ENCODE peak calls at places on chromosomes 12 and 14, in eight cellular contexts. One of them, this sample, is unnamed.

GRCh38 chr12:52199294-52199920 is 7.6 kb upstream of the KRT80 start:
- DNase-seq in PC-9: peak; percentile 21
- DNase-seq in mesendoderm: no peak
- DNase-seq in CD4-positive, CD25-positive, alpha-beta regulatory T cell: no peak
- DNase-seq in CD8-positive, alpha-beta memory T cell: no peak
- DNase-seq in naive thymus-derived CD4-positive, alpha-beta T cell: no peak
- DNase-seq in heart left ventricle: peak; percentile 57
- DNase-seq in mammary epithelial cell: no peak
- DNase-seq in this sample: no peak

GRCh38 chr12:71315328-71315960 is 124.2 kb upstream of the LGR5 start:
- DNase-seq in PC-9: no peak
- DNase-seq in mesendoderm: no peak
- DNase-seq in CD4-positive, CD25-positive, alpha-beta regulatory T cell: no peak
- DNase-seq in CD8-positive, alpha-beta memory T cell: no peak
- DNase-seq in naive thymus-derived CD4-positive, alpha-beta T cell: no peak
- DNase-seq in heart left ventricle: no peak
- DNase-seq in mammary epithelial cell: no peak
- DNase-seq in this sample: no peak

GRCh38 chr14:53035796-53036195 is 84.9 kb upstream of the FERMT2 start:
- DNase-seq in PC-9: no peak
- DNase-seq in mesendoderm: no peak
- DNase-seq in CD4-positive, CD25-positive, alpha-beta regulatory T cell: no peak
- DNase-seq in CD8-positive, alpha-beta memory T cell: no peak
- DNase-seq in naive thymus-derived CD4-positive, alpha-beta T cell: no peak
- DNase-seq in heart left ventricle: no peak
- DNase-seq in mammary epithelial cell: no peak
- DNase-seq in this sample: peak; percentile 25

GRCh38 chr12:64680235-64680634 is 69.9 kb downstream of the RASSF3 start:
- DNase-seq in PC-9: peak; percentile 77
- DNase-seq in mesendoderm: no peak
- DNase-seq in CD4-positive, CD25-positive, alpha-beta regulatory T cell: peak; percentile 69
- DNase-seq in CD8-positive, alpha-beta memory T cell: no peak
- DNase-seq in naive thymus-derived CD4-positive, alpha-beta T cell: no peak
- DNase-seq in heart left ventricle: no peak
- DNase-seq in mammary epithelial cell: peak; percentile 68
- DNase-seq in this sample: no peak

GRCh38 chr14:100467939-100468338 is 119.3 kb downstream of the BEGAIN start:
- DNase-seq in PC-9: no peak
- DNase-seq in mesendoderm: no peak
- DNase-seq in CD4-positive, CD25-positive, alpha-beta regulatory T cell: no peak
- DNase-seq in CD8-positive, alpha-beta memory T cell: no peak
- DNase-seq in naive thymus-derived CD4-positive, alpha-beta T cell: no peak
- DNase-seq in heart left ventricle: no peak
- DNase-seq in mammary epithelial cell: no peak
- DNase-seq in this sample: no peak

GRCh38 chr12:95102916-95103671 is 29.7 kb upstream of the NR2C1 start:
- DNase-seq in PC-9: peak; percentile 98
- DNase-seq in mesendoderm: no peak
- DNase-seq in CD4-positive, CD25-positive, alpha-beta regulatory T cell: peak; percentile 88
- DNase-seq in CD8-positive, alpha-beta memory T cell: no peak
- DNase-seq in naive thymus-derived CD4-positive, alpha-beta T cell: no peak
- DNase-seq in heart left ventricle: no peak
- DNase-seq in mammary epithelial cell: peak; percentile 98
- DNase-seq in this sample: peak; percentile 59

GRCh38 chr14:22497144-22497423 is 91.9 kb downstream of the DAD1 start:
- DNase-seq in PC-9: no peak
- DNase-seq in mesendoderm: no peak
- DNase-seq in CD4-positive, CD25-positive, alpha-beta regulatory T cell: peak; percentile 39
- DNase-seq in CD8-positive, alpha-beta memory T cell: no peak
- DNase-seq in naive thymus-derived CD4-positive, alpha-beta T cell: no peak
- DNase-seq in heart left ventricle: no peak
- DNase-seq in mammary epithelial cell: no peak
- DNase-seq in this sample: no peak

GRCh38 chr12:98869886-98870285 is 224.8 kb downstream of the APAF1 start:
- DNase-seq in PC-9: no peak
- DNase-seq in mesendoderm: no peak
- DNase-seq in CD4-positive, CD25-positive, alpha-beta regulatory T cell: no peak
- DNase-seq in CD8-positive, alpha-beta memory T cell: no peak
- DNase-seq in naive thymus-derived CD4-positive, alpha-beta T cell: no peak
- DNase-seq in heart left ventricle: no peak
- DNase-seq in mammary epithelial cell: no peak
- DNase-seq in this sample: no peak

GRCh38 chr14:63496837-63497400 is 46.3 kb downstream of the PPP2R5E start:
- DNase-seq in PC-9: no peak
- DNase-seq in mesendoderm: no peak
- DNase-seq in CD4-positive, CD25-positive, alpha-beta regulatory T cell: no peak
- DNase-seq in CD8-positive, alpha-beta memory T cell: no peak
- DNase-seq in naive thymus-derived CD4-positive, alpha-beta T cell: no peak
- DNase-seq in heart left ventricle: peak; percentile 48
- DNase-seq in mammary epithelial cell: no peak
- DNase-seq in this sample: no peak

GRCh38 chr14:80955434-80955939 is at the start of gene TSHR:
- DNase-seq in PC-9: no peak
- DNase-seq in mesendoderm: peak; percentile 52
- DNase-seq in CD4-positive, CD25-positive, alpha-beta regulatory T cell: peak; percentile 61
- DNase-seq in CD8-positive, alpha-beta memory T cell: no peak
- DNase-seq in naive thymus-derived CD4-positive, alpha-beta T cell: peak; percentile 18
- DNase-seq in heart left ventricle: no peak
- DNase-seq in mammary epithelial cell: no peak
- DNase-seq in this sample: no peak

GRCh38 chr12:110012137-110012536 is 12.9 kb downstream of the ANKRD13A start:
- DNase-seq in PC-9: peak; percentile 43
- DNase-seq in mesendoderm: no peak
- DNase-seq in CD4-positive, CD25-positive, alpha-beta regulatory T cell: no peak
- DNase-seq in CD8-positive, alpha-beta memory T cell: no peak
- DNase-seq in naive thymus-derived CD4-positive, alpha-beta T cell: no peak
- DNase-seq in heart left ventricle: no peak
- DNase-seq in mammary epithelial cell: no peak
- DNase-seq in this sample: no peak

GRCh38 chr14:69776875-69777453 is 10.0 kb downstream of the SRSF5 start:
- DNase-seq in PC-9: no peak
- DNase-seq in mesendoderm: no peak
- DNase-seq in CD4-positive, CD25-positive, alpha-beta regulatory T cell: no peak
- DNase-seq in CD8-positive, alpha-beta memory T cell: no peak
- DNase-seq in naive thymus-derived CD4-positive, alpha-beta T cell: no peak
- DNase-seq in heart left ventricle: no peak
- DNase-seq in mammary epithelial cell: no peak
- DNase-seq in this sample: no peak

GRCh38 chr12:124390442-124391116 is 95.7 kb downstream of the RFLNA start:
- DNase-seq in PC-9: peak; percentile 84
- DNase-seq in mesendoderm: no peak
- DNase-seq in CD4-positive, CD25-positive, alpha-beta regulatory T cell: no peak
- DNase-seq in CD8-positive, alpha-beta memory T cell: no peak
- DNase-seq in naive thymus-derived CD4-positive, alpha-beta T cell: no peak
- DNase-seq in heart left ventricle: peak; percentile 70
- DNase-seq in mammary epithelial cell: no peak
- DNase-seq in this sample: peak; percentile 67

GRCh38 chr12:22924391-22924790 is 299.4 kb downstream of the ETNK1 start:
- DNase-seq in PC-9: no peak
- DNase-seq in mesendoderm: peak; percentile 95
- DNase-seq in CD4-positive, CD25-positive, alpha-beta regulatory T cell: no peak
- DNase-seq in CD8-positive, alpha-beta memory T cell: no peak
- DNase-seq in naive thymus-derived CD4-positive, alpha-beta T cell: no peak
- DNase-seq in heart left ventricle: no peak
- DNase-seq in mammary epithelial cell: no peak
- DNase-seq in this sample: no peak

GRCh38 chr14:76261371-76261811 is 109.7 kb downstream of the GPATCH2L start:
- DNase-seq in PC-9: no peak
- DNase-seq in mesendoderm: peak; percentile 62
- DNase-seq in CD4-positive, CD25-positive, alpha-beta regulatory T cell: no peak
- DNase-seq in CD8-positive, alpha-beta memory T cell: no peak
- DNase-seq in naive thymus-derived CD4-positive, alpha-beta T cell: no peak
- DNase-seq in heart left ventricle: no peak
- DNase-seq in mammary epithelial cell: no peak
- DNase-seq in this sample: no peak

GRCh38 chr12:122845041-122845864 is 10.0 kb downstream of the HIP1R start:
- DNase-seq in PC-9: no peak
- DNase-seq in mesendoderm: no peak
- DNase-seq in CD4-positive, CD25-positive, alpha-beta regulatory T cell: no peak
- DNase-seq in CD8-positive, alpha-beta memory T cell: no peak
- DNase-seq in naive thymus-derived CD4-positive, alpha-beta T cell: no peak
- DNase-seq in heart left ventricle: no peak
- DNase-seq in mammary epithelial cell: no peak
- DNase-seq in this sample: no peak

GRCh38 chr12:65536876-65537661 is 258.6 kb downstream of the MSRB3 start:
- DNase-seq in PC-9: peak; percentile 60
- DNase-seq in mesendoderm: peak; percentile 25
- DNase-seq in CD4-positive, CD25-positive, alpha-beta regulatory T cell: no peak
- DNase-seq in CD8-positive, alpha-beta memory T cell: no peak
- DNase-seq in naive thymus-derived CD4-positive, alpha-beta T cell: no peak
- DNase-seq in heart left ventricle: peak; percentile 56
- DNase-seq in mammary epithelial cell: peak; percentile 97
- DNase-seq in this sample: peak; percentile 98

GRCh38 chr14:32224731-32225377 is 21.8 kb upstream of the RNU6-8 start:
- DNase-seq in PC-9: no peak
- DNase-seq in mesendoderm: peak; percentile 53
- DNase-seq in CD4-positive, CD25-positive, alpha-beta regulatory T cell: peak; percentile 18
- DNase-seq in CD8-positive, alpha-beta memory T cell: no peak
- DNase-seq in naive thymus-derived CD4-positive, alpha-beta T cell: no peak
- DNase-seq in heart left ventricle: peak; percentile 43
- DNase-seq in mammary epithelial cell: peak; percentile 60
- DNase-seq in this sample: peak; percentile 22

GRCh38 chr12:26768611-26769603 is 64.1 kb downstream of the ITPR2 start:
- DNase-seq in PC-9: peak; percentile 81
- DNase-seq in mesendoderm: no peak
- DNase-seq in CD4-positive, CD25-positive, alpha-beta regulatory T cell: peak; percentile 19
- DNase-seq in CD8-positive, alpha-beta memory T cell: no peak
- DNase-seq in naive thymus-derived CD4-positive, alpha-beta T cell: no peak
- DNase-seq in heart left ventricle: no peak
- DNase-seq in mammary epithelial cell: no peak
- DNase-seq in this sample: no peak

GRCh38 chr12:60210756-60211155 is 614.9 kb downstream of the SLC16A7 start:
- DNase-seq in PC-9: no peak
- DNase-seq in mesendoderm: no peak
- DNase-seq in CD4-positive, CD25-positive, alpha-beta regulatory T cell: no peak
- DNase-seq in CD8-positive, alpha-beta memory T cell: no peak
- DNase-seq in naive thymus-derived CD4-positive, alpha-beta T cell: no peak
- DNase-seq in heart left ventricle: no peak
- DNase-seq in mammary epithelial cell: no peak
- DNase-seq in this sample: peak; percentile 72

GRCh38 chr14:99655521-99655920 is 10.6 kb downstream of the HHIPL1 start:
- DNase-seq in PC-9: no peak
- DNase-seq in mesendoderm: no peak
- DNase-seq in CD4-positive, CD25-positive, alpha-beta regulatory T cell: no peak
- DNase-seq in CD8-positive, alpha-beta memory T cell: no peak
- DNase-seq in naive thymus-derived CD4-positive, alpha-beta T cell: no peak
- DNase-seq in heart left ventricle: no peak
- DNase-seq in mammary epithelial cell: no peak
- DNase-seq in this sample: no peak

DNA sequence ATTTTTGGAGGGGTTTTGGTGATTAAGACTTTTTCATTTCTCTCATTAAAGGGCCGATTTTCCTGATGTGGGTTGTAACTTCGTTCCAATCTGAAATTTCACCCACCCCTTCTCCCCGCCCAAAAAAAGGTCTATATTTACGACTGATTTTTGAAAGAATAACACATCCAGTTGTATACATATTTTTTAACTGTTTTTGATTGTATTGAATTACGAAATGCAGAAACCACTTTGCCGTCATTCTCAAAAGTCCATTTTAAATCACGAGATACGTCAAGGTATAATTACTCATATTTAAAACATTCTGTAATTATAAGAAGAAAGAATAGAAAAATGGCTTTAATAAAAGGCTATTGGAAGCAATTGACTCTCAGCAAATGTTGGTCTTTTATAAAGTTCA is 520.7 kb downstream of the MED13L start:
- DNase-seq in PC-9: no peak
- DNase-seq in mesendoderm: no peak
- DNase-seq in CD4-positive, CD25-positive, alpha-beta regulatory T cell: no peak
- DNase-seq in CD8-positive, alpha-beta memory T cell: no peak
- DNase-seq in naive thymus-derived CD4-positive, alpha-beta T cell: no peak
- DNase-seq in heart left ventricle: no peak
- DNase-seq in mammary epithelial cell: no peak
- DNase-seq in this sample: no peak
- H3K27me3 ChIP-seq in PC-9: peaks cover 68% of the 10 kb centered on the region
- H3K27me3 ChIP-seq in mesendoderm: no peaks in the 10 kb centered on the region
- H3K27me3 ChIP-seq in CD4-positive, CD25-positive, alpha-beta regulatory T cell: no peaks in the 10 kb centered on the region
- H3K27me3 ChIP-seq in CD8-positive, alpha-beta memory T cell: no peaks in the 10 kb centered on the region
- H3K27me3 ChIP-seq in naive thymus-derived CD4-positive, alpha-beta T cell: no peaks in the 10 kb centered on the region
- H3K27me3 ChIP-seq in heart left ventricle: no peaks in the 10 kb centered on the region
- H3K27me3 ChIP-seq in mammary epithelial cell: no peaks in the 10 kb centered on the region
- H3K27me3 ChIP-seq in this sample: peaks cover 6% of the 10 kb centered on the region

DNA sequence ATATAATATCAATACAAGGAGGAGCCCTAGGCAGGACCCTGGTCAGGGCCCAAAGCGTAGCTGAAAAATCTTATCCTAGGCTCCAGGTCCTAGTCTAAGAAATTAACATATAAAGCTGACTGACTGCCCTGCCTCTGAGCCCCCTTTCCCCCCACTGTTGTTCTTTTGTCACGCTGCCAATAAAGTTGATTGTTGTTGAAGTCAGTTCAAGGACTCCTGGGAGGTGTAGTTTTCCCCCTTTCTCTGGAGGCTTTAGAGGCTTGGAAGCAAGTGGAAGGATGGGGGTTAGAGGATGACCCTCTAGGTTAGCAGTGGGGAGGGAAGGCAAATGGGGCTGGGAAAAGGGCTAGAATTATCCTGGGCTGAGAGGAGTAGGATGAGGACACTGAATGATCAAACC is 3.2 kb downstream of the PPP1R1A start:
- DNase-seq in PC-9: no peak
- DNase-seq in mesendoderm: peak; percentile 40
- DNase-seq in CD4-positive, CD25-positive, alpha-beta regulatory T cell: no peak
- DNase-seq in CD8-positive, alpha-beta memory T cell: no peak
- DNase-seq in naive thymus-derived CD4-positive, alpha-beta T cell: no peak
- DNase-seq in heart left ventricle: no peak
- DNase-seq in mammary epithelial cell: no peak
- DNase-seq in this sample: no peak
- H3K27me3 ChIP-seq in PC-9: peaks cover 91% of the 10 kb centered on the region
- H3K27me3 ChIP-seq in mesendoderm: peaks cover 2% of the 10 kb centered on the region
- H3K27me3 ChIP-seq in CD4-positive, CD25-positive, alpha-beta regulatory T cell: peaks cover 31% of the 10 kb centered on the region
- H3K27me3 ChIP-seq in CD8-positive, alpha-beta memory T cell: peaks cover 40% of the 10 kb centered on the region
- H3K27me3 ChIP-seq in naive thymus-derived CD4-positive, alpha-beta T cell: peaks cover 6% of the 10 kb centered on the region
- H3K27me3 ChIP-seq in heart left ventricle: no peaks in the 10 kb centered on the region
- H3K27me3 ChIP-seq in mammary epithelial cell: peaks cover 16% of the 10 kb centered on the region
- H3K27me3 ChIP-seq in this sample: peaks cover 29% of the 10 kb centered on the region

DNA sequence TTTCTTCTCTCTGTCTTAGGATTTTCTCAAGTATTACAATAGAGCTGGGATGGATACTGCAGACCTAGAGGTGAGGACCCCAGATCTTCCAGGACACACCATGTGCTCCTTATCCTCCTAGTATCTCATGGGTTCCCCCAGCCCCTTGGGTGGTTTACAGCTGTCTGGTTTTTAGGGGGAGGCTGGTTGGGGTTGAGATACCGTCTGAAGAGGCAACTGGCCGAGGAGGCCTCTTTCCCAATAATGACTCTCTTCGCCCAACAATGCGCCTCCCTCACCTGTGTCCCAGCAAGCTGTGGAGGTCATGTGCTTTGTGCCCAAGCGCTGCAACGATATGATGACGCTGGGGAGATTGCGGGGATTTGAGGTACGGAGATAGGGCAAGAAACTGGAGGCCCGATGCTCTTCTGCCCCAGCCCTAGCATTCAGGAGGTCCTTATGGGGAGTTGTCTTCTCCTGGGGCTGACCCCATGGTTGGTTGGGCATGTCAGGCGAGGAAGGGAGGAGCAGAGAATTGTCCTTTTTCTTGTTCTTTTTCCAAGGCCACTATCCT is 3.8 kb downstream of the ARHGEF25 start:
- DNase-seq in PC-9: no peak
- DNase-seq in mesendoderm: no peak
- DNase-seq in CD4-positive, CD25-positive, alpha-beta regulatory T cell: no peak
- DNase-seq in CD8-positive, alpha-beta memory T cell: no peak
- DNase-seq in naive thymus-derived CD4-positive, alpha-beta T cell: no peak
- DNase-seq in heart left ventricle: no peak
- DNase-seq in mammary epithelial cell: no peak
- DNase-seq in this sample: no peak
- H3K27me3 ChIP-seq in PC-9: peaks cover 82% of the 10 kb centered on the region
- H3K27me3 ChIP-seq in mesendoderm: peaks cover 51% of the 10 kb centered on the region
- H3K27me3 ChIP-seq in CD4-positive, CD25-positive, alpha-beta regulatory T cell: peaks cover 17% of the 10 kb centered on the region
- H3K27me3 ChIP-seq in CD8-positive, alpha-beta memory T cell: peaks cover 17% of the 10 kb centered on the region
- H3K27me3 ChIP-seq in naive thymus-derived CD4-positive, alpha-beta T cell: peaks cover 11% of the 10 kb centered on the region
- H3K27me3 ChIP-seq in heart left ventricle: no peaks in the 10 kb centered on the region
- H3K27me3 ChIP-seq in mammary epithelial cell: peaks cover 15% of the 10 kb centered on the region
- H3K27me3 ChIP-seq in this sample: peaks cover 3% of the 10 kb centered on the region

GRCh38 chr12:68825569-68826217 is 17.7 kb downstream of the MDM2 start:
- DNase-seq in PC-9: no peak
- DNase-seq in mesendoderm: no peak
- DNase-seq in CD4-positive, CD25-positive, alpha-beta regulatory T cell: no peak
- DNase-seq in CD8-positive, alpha-beta memory T cell: no peak
- DNase-seq in naive thymus-derived CD4-positive, alpha-beta T cell: no peak
- DNase-seq in heart left ventricle: no peak
- DNase-seq in mammary epithelial cell: no peak
- DNase-seq in this sample: peak; percentile 90
- H3K27me3 ChIP-seq in PC-9: no peaks in the 10 kb centered on the region
- H3K27me3 ChIP-seq in mesendoderm: no peaks in the 10 kb centered on the region
- H3K27me3 ChIP-seq in CD4-positive, CD25-positive, alpha-beta regulatory T cell: no peaks in the 10 kb centered on the region
- H3K27me3 ChIP-seq in CD8-positive, alpha-beta memory T cell: no peaks in the 10 kb centered on the region
- H3K27me3 ChIP-seq in naive thymus-derived CD4-positive, alpha-beta T cell: no peaks in the 10 kb centered on the region
- H3K27me3 ChIP-seq in heart left ventricle: no peaks in the 10 kb centered on the region
- H3K27me3 ChIP-seq in mammary epithelial cell: no peaks in the 10 kb centered on the region
- H3K27me3 ChIP-seq in this sample: no peaks in the 10 kb centered on the region